ENCODE peak calls at places on chromosomes 4 and X, in eight cellular contexts. One of them, this sample, is unnamed.

GRCh38 chr4:87419578-87420249 is 2.7 kb upstream of the NUDT9 start:
- DNase-seq in NCI-H524: no peak
- DNase-seq in GM12878: no peak
- DNase-seq in upper lobe of left lung: no peak
- DNase-seq in activated CD4-positive, alpha-beta T cell treated with anti-CD3 and anti-CD28 coated beads for 48 hours: no peak
- DNase-seq in heart right ventricle: no peak
- DNase-seq in GM04504: no peak
- DNase-seq in NT2/D1: no peak
- DNase-seq in this sample: no peak

GRCh38 chr4:21901831-21902230 is 46.7 kb downstream of the KCNIP4 start:
- DNase-seq in GM04504: no peak
- DNase-seq in NCI-H524: no peak
- DNase-seq in activated CD4-positive, alpha-beta T cell treated with anti-CD3 and anti-CD28 coated beads for 48 hours: no peak
- DNase-seq in GM12878: no peak
- DNase-seq in upper lobe of left lung: no peak
- DNase-seq in NT2/D1: no peak
- DNase-seq in heart right ventricle: no peak
- DNase-seq in this sample: no peak

GRCh38 chr4:67736262-67736661 is 17.9 kb downstream of the GNRHR start:
- DNase-seq in GM04504: no peak
- DNase-seq in NCI-H524: no peak
- DNase-seq in GM12878: no peak
- DNase-seq in heart right ventricle: no peak
- DNase-seq in NT2/D1: no peak
- DNase-seq in activated CD4-positive, alpha-beta T cell treated with anti-CD3 and anti-CD28 coated beads for 48 hours: no peak
- DNase-seq in upper lobe of left lung: no peak
- DNase-seq in this sample: no peak

GRCh38 chr4:102501176-102501634 is at the start of gene NFKB1:
- DNase-seq in NT2/D1: peak
- DNase-seq in NCI-H524: peak
- DNase-seq in GM12878: peak
- DNase-seq in activated CD4-positive, alpha-beta T cell treated with anti-CD3 and anti-CD28 coated beads for 48 hours: peak
- DNase-seq in GM04504: peak
- DNase-seq in upper lobe of left lung: peak
- DNase-seq in heart right ventricle: peak
- DNase-seq in this sample: no peak

GRCh38 chrX:30935985-30936384 is 46.9 kb upstream of the TAB3 start:
- DNase-seq in activated CD4-positive, alpha-beta T cell treated with anti-CD3 and anti-CD28 coated beads for 48 hours: no peak
- DNase-seq in NCI-H524: peak
- DNase-seq in NT2/D1: no peak
- DNase-seq in upper lobe of left lung: peak
- DNase-seq in GM12878: no peak
- DNase-seq in GM04504: no peak
- DNase-seq in heart right ventricle: peak
- DNase-seq in this sample: no peak

GRCh38 chrX:132022115-132022862 is 813 bp upstream of the STK26 start:
- DNase-seq in activated CD4-positive, alpha-beta T cell treated with anti-CD3 and anti-CD28 coated beads for 48 hours: peak
- DNase-seq in GM12878: no peak
- DNase-seq in GM04504: no peak
- DNase-seq in NT2/D1: no peak
- DNase-seq in NCI-H524: peak
- DNase-seq in heart right ventricle: no peak
- DNase-seq in upper lobe of left lung: no peak
- DNase-seq in this sample: peak

GRCh38 chr4:76641351-76641750 is 206.3 kb downstream of the SHROOM3 start:
- DNase-seq in upper lobe of left lung: no peak
- DNase-seq in NT2/D1: no peak
- DNase-seq in GM04504: no peak
- DNase-seq in NCI-H524: peak
- DNase-seq in GM12878: no peak
- DNase-seq in heart right ventricle: no peak
- DNase-seq in activated CD4-positive, alpha-beta T cell treated with anti-CD3 and anti-CD28 coated beads for 48 hours: no peak
- DNase-seq in this sample: no peak

GRCh38 chr4:10403633-10404445 is 53.4 kb downstream of the ZNF518B start:
- DNase-seq in NT2/D1: peak
- DNase-seq in activated CD4-positive, alpha-beta T cell treated with anti-CD3 and anti-CD28 coated beads for 48 hours: no peak
- DNase-seq in GM12878: no peak
- DNase-seq in GM04504: peak
- DNase-seq in upper lobe of left lung: no peak
- DNase-seq in NCI-H524: peak
- DNase-seq in heart right ventricle: no peak
- DNase-seq in this sample: peak

GRCh38 chr4:158090323-158090722 is 82.5 kb downstream of the GASK1B start:
- DNase-seq in heart right ventricle: no peak
- DNase-seq in activated CD4-positive, alpha-beta T cell treated with anti-CD3 and anti-CD28 coated beads for 48 hours: no peak
- DNase-seq in upper lobe of left lung: no peak
- DNase-seq in GM04504: no peak
- DNase-seq in GM12878: no peak
- DNase-seq in NT2/D1: no peak
- DNase-seq in NCI-H524: no peak
- DNase-seq in this sample: no peak

GRCh38 chrX:39752820-39753219 is 344.9 kb downstream of the BCOR start:
- DNase-seq in activated CD4-positive, alpha-beta T cell treated with anti-CD3 and anti-CD28 coated beads for 48 hours: no peak
- DNase-seq in NT2/D1: no peak
- DNase-seq in NCI-H524: peak
- DNase-seq in GM04504: no peak
- DNase-seq in heart right ventricle: no peak
- DNase-seq in upper lobe of left lung: no peak
- DNase-seq in GM12878: no peak
- DNase-seq in this sample: peak

GRCh38 chr4:951186-951585 is 18.9 kb downstream of the TMEM175 start:
- DNase-seq in upper lobe of left lung: no peak
- DNase-seq in heart right ventricle: no peak
- DNase-seq in GM12878: no peak
- DNase-seq in GM04504: no peak
- DNase-seq in NCI-H524: no peak
- DNase-seq in activated CD4-positive, alpha-beta T cell treated with anti-CD3 and anti-CD28 coated beads for 48 hours: no peak
- DNase-seq in NT2/D1: no peak
- DNase-seq in this sample: no peak

GRCh38 chr4:140293979-140294378 is 79.5 kb upstream of the SCOC start:
- DNase-seq in GM12878: no peak
- DNase-seq in upper lobe of left lung: no peak
- DNase-seq in activated CD4-positive, alpha-beta T cell treated with anti-CD3 and anti-CD28 coated beads for 48 hours: no peak
- DNase-seq in NCI-H524: no peak
- DNase-seq in NT2/D1: no peak
- DNase-seq in GM04504: no peak
- DNase-seq in heart right ventricle: no peak
- DNase-seq in this sample: no peak

GRCh38 chr4:95027906-95028618 is 270.3 kb downstream of the BMPR1B start:
- DNase-seq in heart right ventricle: no peak
- DNase-seq in NCI-H524: no peak
- DNase-seq in NT2/D1: no peak
- DNase-seq in upper lobe of left lung: no peak
- DNase-seq in GM04504: no peak
- DNase-seq in activated CD4-positive, alpha-beta T cell treated with anti-CD3 and anti-CD28 coated beads for 48 hours: no peak
- DNase-seq in GM12878: no peak
- DNase-seq in this sample: no peak

GRCh38 chr4:112857461-112857860 is 192.0 kb upstream of the ANK2 start:
- DNase-seq in heart right ventricle: no peak
- DNase-seq in GM12878: no peak
- DNase-seq in GM04504: peak
- DNase-seq in NCI-H524: no peak
- DNase-seq in activated CD4-positive, alpha-beta T cell treated with anti-CD3 and anti-CD28 coated beads for 48 hours: no peak
- DNase-seq in NT2/D1: no peak
- DNase-seq in upper lobe of left lung: no peak
- DNase-seq in this sample: no peak

GRCh38 chr4:2817701-2818350 is 24.9 kb downstream of the SH3BP2 start:
- DNase-seq in upper lobe of left lung: no peak
- DNase-seq in NCI-H524: peak
- DNase-seq in GM04504: no peak
- DNase-seq in heart right ventricle: peak
- DNase-seq in activated CD4-positive, alpha-beta T cell treated with anti-CD3 and anti-CD28 coated beads for 48 hours: peak
- DNase-seq in NT2/D1: no peak
- DNase-seq in GM12878: no peak
- DNase-seq in this sample: no peak

GRCh38 chr4:113117346-113117677 is 67.9 kb downstream of the ANK2 start:
- DNase-seq in upper lobe of left lung: no peak
- DNase-seq in NCI-H524: no peak
- DNase-seq in GM12878: no peak
- DNase-seq in heart right ventricle: no peak
- DNase-seq in NT2/D1: no peak
- DNase-seq in activated CD4-positive, alpha-beta T cell treated with anti-CD3 and anti-CD28 coated beads for 48 hours: no peak
- DNase-seq in GM04504: no peak
- DNase-seq in this sample: no peak

GRCh38 chr4:115145393-115146160 is 32.2 kb upstream of the NDST4 start:
- DNase-seq in heart right ventricle: no peak
- DNase-seq in GM12878: no peak
- DNase-seq in NT2/D1: no peak
- DNase-seq in activated CD4-positive, alpha-beta T cell treated with anti-CD3 and anti-CD28 coated beads for 48 hours: no peak
- DNase-seq in NCI-H524: peak
- DNase-seq in upper lobe of left lung: no peak
- DNase-seq in GM04504: no peak
- DNase-seq in this sample: no peak

GRCh38 chrX:9788908-9789307 is 2.7 kb downstream of the SHROOM2 start:
- DNase-seq in GM12878: no peak
- DNase-seq in NCI-H524: no peak
- DNase-seq in activated CD4-positive, alpha-beta T cell treated with anti-CD3 and anti-CD28 coated beads for 48 hours: no peak
- DNase-seq in GM04504: no peak
- DNase-seq in upper lobe of left lung: peak
- DNase-seq in NT2/D1: no peak
- DNase-seq in heart right ventricle: no peak
- DNase-seq in this sample: no peak

GRCh38 chr4:19368800-19369199 is 882.9 kb upstream of the SLIT2 start:
- DNase-seq in activated CD4-positive, alpha-beta T cell treated with anti-CD3 and anti-CD28 coated beads for 48 hours: no peak
- DNase-seq in NCI-H524: no peak
- DNase-seq in upper lobe of left lung: no peak
- DNase-seq in NT2/D1: no peak
- DNase-seq in GM04504: no peak
- DNase-seq in heart right ventricle: no peak
- DNase-seq in GM12878: no peak
- DNase-seq in this sample: no peak

GRCh38 chr4:86338521-86338920 is 21.3 kb downstream of the MAPK10 start:
- DNase-seq in heart right ventricle: no peak
- DNase-seq in GM04504: no peak
- DNase-seq in NT2/D1: no peak
- DNase-seq in NCI-H524: no peak
- DNase-seq in upper lobe of left lung: no peak
- DNase-seq in GM12878: no peak
- DNase-seq in activated CD4-positive, alpha-beta T cell treated with anti-CD3 and anti-CD28 coated beads for 48 hours: no peak
- DNase-seq in this sample: no peak

GRCh38 chrX:6386837-6387236 is 148.1 kb downstream of the VCX3A start:
- DNase-seq in GM04504: no peak
- DNase-seq in upper lobe of left lung: no peak
- DNase-seq in NT2/D1: no peak
- DNase-seq in GM12878: no peak
- DNase-seq in activated CD4-positive, alpha-beta T cell treated with anti-CD3 and anti-CD28 coated beads for 48 hours: no peak
- DNase-seq in heart right ventricle: no peak
- DNase-seq in NCI-H524: no peak
- DNase-seq in this sample: no peak

GRCh38 chr4:7159923-7160322 is 32.4 kb upstream of the SORCS2 start:
- DNase-seq in NT2/D1: no peak
- DNase-seq in NCI-H524: no peak
- DNase-seq in activated CD4-positive, alpha-beta T cell treated with anti-CD3 and anti-CD28 coated beads for 48 hours: no peak
- DNase-seq in upper lobe of left lung: no peak
- DNase-seq in GM12878: no peak
- DNase-seq in heart right ventricle: no peak
- DNase-seq in GM04504: no peak
- DNase-seq in this sample: no peak

GRCh38 chrX:49155243-49155899 is 7.2 kb upstream of the MAGIX start:
- DNase-seq in GM12878: no peak
- DNase-seq in GM04504: no peak
- DNase-seq in upper lobe of left lung: peak
- DNase-seq in NCI-H524: peak
- DNase-seq in NT2/D1: peak
- DNase-seq in heart right ventricle: no peak
- DNase-seq in activated CD4-positive, alpha-beta T cell treated with anti-CD3 and anti-CD28 coated beads for 48 hours: peak
- DNase-seq in this sample: no peak

GRCh38 chr4:184384056-184384809 is 90.1 kb downstream of the IRF2 start:
- DNase-seq in NCI-H524: no peak
- DNase-seq in GM12878: peak
- DNase-seq in activated CD4-positive, alpha-beta T cell treated with anti-CD3 and anti-CD28 coated beads for 48 hours: no peak
- DNase-seq in NT2/D1: no peak
- DNase-seq in GM04504: peak
- DNase-seq in upper lobe of left lung: peak
- DNase-seq in heart right ventricle: no peak
- DNase-seq in this sample: no peak

GRCh38 chr4:26420438-26420837 is 69.8 kb downstream of the CCKAR start:
- DNase-seq in NT2/D1: no peak
- DNase-seq in upper lobe of left lung: no peak
- DNase-seq in activated CD4-positive, alpha-beta T cell treated with anti-CD3 and anti-CD28 coated beads for 48 hours: no peak
- DNase-seq in GM04504: no peak
- DNase-seq in GM12878: no peak
- DNase-seq in NCI-H524: no peak
- DNase-seq in heart right ventricle: no peak
- DNase-seq in this sample: no peak

GRCh38 chr4:176302283-176303275 is 17.2 kb upstream of the SPCS3 start:
- DNase-seq in upper lobe of left lung: no peak
- DNase-seq in GM12878: no peak
- DNase-seq in NCI-H524: no peak
- DNase-seq in GM04504: no peak
- DNase-seq in NT2/D1: no peak
- DNase-seq in heart right ventricle: no peak
- DNase-seq in activated CD4-positive, alpha-beta T cell treated with anti-CD3 and anti-CD28 coated beads for 48 hours: no peak
- DNase-seq in this sample: no peak

GRCh38 chr4:93659629-93660028 is 168.9 kb upstream of the ATOH1 start:
- DNase-seq in NT2/D1: no peak
- DNase-seq in upper lobe of left lung: no peak
- DNase-seq in GM04504: no peak
- DNase-seq in GM12878: no peak
- DNase-seq in heart right ventricle: no peak
- DNase-seq in NCI-H524: no peak
- DNase-seq in activated CD4-positive, alpha-beta T cell treated with anti-CD3 and anti-CD28 coated beads for 48 hours: no peak
- DNase-seq in this sample: no peak

GRCh38 chr4:81136161-81136910 is 78.7 kb downstream of the PRKG2 start:
- DNase-seq in heart right ventricle: no peak
- DNase-seq in GM04504: peak
- DNase-seq in NCI-H524: no peak
- DNase-seq in GM12878: no peak
- DNase-seq in upper lobe of left lung: no peak
- DNase-seq in NT2/D1: no peak
- DNase-seq in activated CD4-positive, alpha-beta T cell treated with anti-CD3 and anti-CD28 coated beads for 48 hours: no peak
- DNase-seq in this sample: no peak

GRCh38 chr4:151455212-151455611 is 46.2 kb downstream of the FHIP1A start:
- DNase-seq in NCI-H524: no peak
- DNase-seq in NT2/D1: no peak
- DNase-seq in activated CD4-positive, alpha-beta T cell treated with anti-CD3 and anti-CD28 coated beads for 48 hours: no peak
- DNase-seq in GM12878: no peak
- DNase-seq in upper lobe of left lung: no peak
- DNase-seq in GM04504: no peak
- DNase-seq in heart right ventricle: no peak
- DNase-seq in this sample: no peak

GRCh38 chr4:27149541-27150212 is 289.0 kb downstream of the STIM2 start:
- DNase-seq in GM12878: no peak
- DNase-seq in heart right ventricle: no peak
- DNase-seq in NT2/D1: no peak
- DNase-seq in activated CD4-positive, alpha-beta T cell treated with anti-CD3 and anti-CD28 coated beads for 48 hours: no peak
- DNase-seq in GM04504: no peak
- DNase-seq in NCI-H524: no peak
- DNase-seq in upper lobe of left lung: no peak
- DNase-seq in this sample: no peak

GRCh38 chrX:2967998-2968909 is 38.1 kb upstream of the ARSH start:
- DNase-seq in GM04504: peak
- DNase-seq in heart right ventricle: peak
- DNase-seq in upper lobe of left lung: peak
- DNase-seq in activated CD4-positive, alpha-beta T cell treated with anti-CD3 and anti-CD28 coated beads for 48 hours: peak
- DNase-seq in NCI-H524: no peak
- DNase-seq in GM12878: no peak
- DNase-seq in NT2/D1: no peak
- DNase-seq in this sample: peak

GRCh38 chr4:168693750-168694470 is 197.1 kb downstream of the PALLD start:
- DNase-seq in NT2/D1: no peak
- DNase-seq in upper lobe of left lung: no peak
- DNase-seq in GM04504: no peak
- DNase-seq in activated CD4-positive, alpha-beta T cell treated with anti-CD3 and anti-CD28 coated beads for 48 hours: no peak
- DNase-seq in GM12878: no peak
- DNase-seq in NCI-H524: no peak
- DNase-seq in heart right ventricle: no peak
- DNase-seq in this sample: no peak

GRCh38 chrX:82362550-82362949 is 1145.5 kb upstream of the POU3F4 start:
- DNase-seq in NCI-H524: no peak
- DNase-seq in upper lobe of left lung: no peak
- DNase-seq in NT2/D1: no peak
- DNase-seq in activated CD4-positive, alpha-beta T cell treated with anti-CD3 and anti-CD28 coated beads for 48 hours: no peak
- DNase-seq in GM04504: no peak
- DNase-seq in heart right ventricle: no peak
- DNase-seq in GM12878: no peak
- DNase-seq in this sample: no peak

GRCh38 chr4:7807351-7807921 is 132.2 kb downstream of the AFAP1 start:
- DNase-seq in NT2/D1: no peak
- DNase-seq in upper lobe of left lung: no peak
- DNase-seq in activated CD4-positive, alpha-beta T cell treated with anti-CD3 and anti-CD28 coated beads for 48 hours: no peak
- DNase-seq in GM12878: no peak
- DNase-seq in NCI-H524: no peak
- DNase-seq in heart right ventricle: no peak
- DNase-seq in GM04504: no peak
- DNase-seq in this sample: no peak